ENCODE peak calls at places on chromosome X, in ten cellular contexts. R is fibroblast of the aortic adventitia, I is heart right ventricle, B is ovary, L is PC-3, F is heart left ventricle, K is left ventricle myocardium inferior, N is pancreas, V is K562, P is left lung. S is an unnamed sample.

GRCh38 chrX:3161686-3162085 is 120.4 kb downstream of the ARSF start:
- DNase-seq in V (no peak), K (no peak), L (no peak), I (no peak), B (no peak), R (peak), F (no peak), N (no peak), P (no peak), S (no peak)

GRCh38 chrX:11393949-11394654 is 100.9 kb downstream of the AMELX start:
- DNase-seq in I (no peak), V (no peak), K (no peak), R (no peak), F (no peak), B (no peak), P (no peak), L (no peak), N (no peak), S (no peak)

GRCh38 chrX:17465201-17465600 is 90.2 kb downstream of the NHS start:
- DNase-seq in R (no peak), I (no peak), N (no peak), K (no peak), F (no peak), L (no peak), V (no peak), P (no peak), B (no peak), S (no peak)

GRCh38 chrX:7147431-7147977 is at the start of gene STS:
- DNase-seq in L (no peak), V (no peak), P (peak), K (peak), B (peak), F (peak), N (peak), R (peak), I (peak), S (no peak)

GRCh38 chrX:135513140-135513535 is 7.3 kb upstream of the INTS6L start:
- DNase-seq in V (no peak), L (no peak), K (no peak), N (no peak), R (no peak), B (no peak), I (no peak), F (no peak), P (no peak), S (no peak)

GRCh38 chrX:23749576-23749975 is 6.5 kb upstream of the ACOT9 start:
- DNase-seq in V (no peak), N (no peak), L (no peak), B (no peak), K (no peak), F (no peak), I (no peak), P (no peak), R (no peak), S (no peak)

GRCh38 chrX:42087960-42088359 is 164.6 kb upstream of the CASK start:
- DNase-seq in V (no peak), R (no peak), P (no peak), I (no peak), K (no peak), F (no peak), N (no peak), L (no peak), B (no peak), S (no peak)

GRCh38 chrX:119684916-119685224 is 8.1 kb downstream of the SEPTIN6 start:
- DNase-seq in V (no peak), R (no peak), L (no peak), N (no peak), K (no peak), P (no peak), F (no peak), I (no peak), B (no peak), S (no peak)

GRCh38 chrX:11351375-11352295 is 58.4 kb downstream of the AMELX start:
- DNase-seq in P (no peak), R (peak), B (peak), L (no peak), I (peak), F (peak), V (no peak), N (peak), K (peak), S (peak)

GRCh38 chrX:133389975-133390374 is 25.3 kb downstream of the GPC4 start:
- DNase-seq in B (no peak), P (no peak), I (no peak), R (no peak), V (no peak), K (no peak), L (no peak), N (no peak), F (no peak), S (no peak)

GRCh38 chrX:74249963-74250362 is 54.0 kb upstream of the ZCCHC13 start:
- DNase-seq in N (no peak), V (peak), P (no peak), R (no peak), L (no peak), B (no peak), F (no peak), K (no peak), I (no peak), S (no peak)

DNA sequence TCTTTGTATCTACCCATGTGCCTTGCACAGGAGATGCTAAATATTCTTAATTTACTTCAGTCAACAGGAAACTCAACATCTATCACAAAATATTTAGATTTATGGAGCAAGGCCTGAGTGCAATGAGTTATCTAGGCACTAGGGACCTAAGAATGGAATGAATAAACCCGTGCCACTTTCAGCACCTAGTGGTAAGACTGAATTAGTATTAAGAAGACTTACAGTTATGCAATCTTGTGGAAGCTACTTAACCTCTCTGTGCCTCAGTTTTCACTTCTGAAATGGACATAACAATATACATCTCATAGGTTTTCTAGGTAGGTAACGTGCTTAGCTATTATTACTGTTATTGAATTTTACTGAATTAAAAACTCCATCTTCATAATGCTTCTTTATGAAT is 144.6 kb upstream of the MAP3K15 start:
- DNase-seq in R (no peak), P (no peak), F (no peak), V (no peak), K (no peak), B (no peak), L (no peak), I (no peak), N (no peak), S (no peak)
- TF ChIP-seq CTCF in R (peak), P (no peak), F (no peak), V (peak), K (no peak), B (no peak), L (peak), I (no peak), N (no peak), S (no peak)

DNA sequence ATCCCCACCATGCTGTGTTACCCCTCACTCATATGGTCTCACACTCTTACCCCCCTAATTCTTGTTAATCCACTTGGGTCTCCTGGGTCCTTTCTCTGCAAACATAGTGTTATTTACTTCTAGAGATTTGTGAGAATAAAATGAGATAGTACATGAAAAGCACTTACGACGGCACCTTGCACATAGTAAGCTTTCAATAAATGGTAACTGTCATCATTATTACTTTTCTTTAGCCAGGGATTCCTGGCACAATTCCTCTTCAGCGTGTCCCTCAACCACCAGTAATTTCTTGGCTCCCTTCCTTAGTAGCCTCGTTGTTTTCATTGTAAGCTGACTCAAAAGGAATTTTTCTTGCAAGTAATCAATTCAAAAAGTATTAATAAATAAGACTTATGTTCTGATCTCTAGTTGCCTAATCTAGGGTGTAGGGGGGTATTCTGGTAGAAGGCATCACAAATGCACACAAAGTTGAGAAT is 30.1 kb upstream of the RBMX start:
- DNase-seq in V (no peak), F (no peak), P (no peak), N (no peak), L (peak), B (no peak), K (no peak), R (peak), I (no peak), S (no peak)
- H3K4me3 ChIP-seq in V (peak), F (no peak), P (no peak), N (no peak), L (peak), B (peak), K (peak), R (peak), I (peak), S (peak)

DNA sequence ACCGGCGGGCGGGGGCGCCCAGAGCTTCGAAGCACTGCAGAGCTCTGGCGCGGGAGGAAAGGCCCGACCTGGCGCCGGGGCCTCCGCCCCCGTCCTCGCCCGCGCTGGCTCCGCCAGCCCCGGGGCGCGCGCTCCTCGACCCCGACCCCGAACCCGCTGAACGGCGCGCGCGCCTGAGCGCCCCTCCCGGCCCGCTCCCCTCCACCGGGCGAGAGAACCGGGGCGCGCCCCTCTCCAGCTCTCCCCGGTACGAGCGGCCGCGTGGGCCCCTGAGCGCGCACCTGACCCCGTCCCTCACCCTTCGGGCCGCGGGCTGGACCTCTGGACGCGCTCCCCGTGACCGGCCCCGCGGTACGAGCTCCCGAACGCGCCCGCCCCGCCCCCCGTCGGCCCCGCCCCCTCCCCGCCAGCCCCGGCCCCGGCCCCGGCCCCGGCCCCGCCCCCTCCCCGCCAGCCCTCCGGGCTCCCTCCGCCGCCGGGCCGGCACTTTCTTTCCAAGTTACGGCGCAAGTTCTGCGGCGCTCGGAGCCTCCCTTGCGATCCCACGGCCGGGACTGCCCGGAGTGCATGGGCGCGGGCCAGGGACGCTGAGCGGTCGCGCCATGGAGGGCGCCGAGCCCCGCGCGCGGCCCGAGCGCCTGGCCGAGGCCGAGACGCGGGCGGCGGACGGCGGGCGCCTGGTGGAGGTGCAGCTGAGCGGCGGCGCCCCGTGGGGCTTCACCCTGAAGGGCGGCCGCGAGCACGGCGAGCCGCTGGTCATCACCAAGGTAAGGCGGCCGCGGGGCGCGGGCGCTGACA is at the start of gene SHROOM2:
- DNase-seq in R (no peak), P (peak), I (no peak), L (peak), N (peak), B (peak), K (no peak), V (peak), F (no peak), S (no peak)
- TF ChIP-seq CTCF in R (no peak), P (no peak), I (no peak), L (no peak), N (no peak), B (no peak), K (no peak), V (no peak), F (no peak), S (no peak)

GRCh38 chrX:153746359-153746758 is 17.7 kb upstream of the PLXNB3 start:
- DNase-seq in P (no peak), F (no peak), K (no peak), L (no peak), N (no peak), R (no peak), V (no peak), I (no peak), B (no peak), S (no peak)

GRCh38 chrX:153739754-153740486 is 15.3 kb downstream of the ABCD1 start:
- DNase-seq in I (no peak), P (no peak), K (no peak), R (no peak), B (no peak), F (no peak), V (no peak), N (no peak), L (no peak), S (no peak)

GRCh38 chrX:153740631-153741222 is 16.1 kb downstream of the ABCD1 start:
- DNase-seq in P (no peak), I (no peak), B (no peak), V (no peak), K (no peak), L (no peak), R (no peak), N (no peak), F (no peak), S (no peak)

GRCh38 chrX:153741446-153741845 is 16.8 kb downstream of the ABCD1 start:
- DNase-seq in K (no peak), N (no peak), P (no peak), R (no peak), L (no peak), B (no peak), V (no peak), I (no peak), F (no peak), S (no peak)

DNA sequence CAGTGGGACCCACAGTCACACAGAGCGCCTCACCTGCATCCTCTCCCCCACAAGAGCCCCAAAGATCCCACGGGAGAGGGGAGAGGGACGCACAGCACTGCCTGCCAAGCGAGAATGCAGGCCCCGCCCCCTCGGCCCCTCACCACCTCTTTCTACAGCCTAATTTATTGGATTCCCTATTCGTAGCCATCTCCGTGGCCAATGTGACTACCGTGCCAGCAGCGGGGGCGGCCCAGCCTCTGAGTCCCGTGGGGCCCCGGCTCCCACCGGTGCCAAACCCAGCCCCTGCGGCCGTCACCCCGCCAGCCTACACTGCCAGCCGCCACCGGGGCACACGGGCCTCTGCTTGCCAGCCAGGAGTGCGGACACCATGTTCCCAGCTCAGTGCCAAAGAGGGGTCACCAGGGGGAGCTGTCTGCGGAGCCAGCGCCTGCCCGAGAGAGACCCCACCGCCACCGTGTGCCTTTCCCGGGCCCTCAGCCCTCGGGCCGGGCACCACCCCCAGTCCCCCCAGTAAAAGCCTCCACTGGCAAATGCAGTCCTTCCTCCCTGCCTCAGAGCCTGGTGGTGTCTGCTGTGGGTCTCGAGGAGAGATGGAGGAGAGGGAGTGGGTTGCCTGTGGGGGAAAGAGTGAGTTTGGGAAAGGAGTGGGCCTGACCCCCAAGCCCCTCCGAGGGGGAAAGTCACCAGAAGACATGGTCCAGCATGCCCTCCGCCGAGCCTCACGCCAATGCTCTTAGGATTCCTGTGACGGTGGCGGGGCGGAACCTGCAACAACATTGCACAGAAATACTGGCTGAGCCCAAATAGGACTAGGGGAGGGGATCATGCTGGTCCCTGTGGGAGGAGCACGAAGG is 19.6 kb upstream of the PLXNB3 start:
- DNase-seq in B (no peak), P (peak), V (no peak), I (no peak), K (no peak), N (peak), R (no peak), F (no peak), L (peak), S (no peak)
- H3K4me3 ChIP-seq in B (no peak), P (no peak), V (peak), I (no peak), K (peak), N (no peak), R (no peak), F (no peak), L (no peak), S (no peak)

GRCh38 chrX:110213183-110213582 is 104.7 kb downstream of the AMMECR1 start:
- DNase-seq in P (no peak), F (no peak), B (no peak), I (no peak), K (no peak), V (no peak), R (no peak), N (no peak), L (no peak), S (no peak)

GRCh38 chrX:110210417-110211139 is 107.3 kb downstream of the AMMECR1 start:
- DNase-seq in F (no peak), N (no peak), P (no peak), L (peak), B (no peak), V (no peak), R (peak), K (no peak), I (no peak), S (peak)

GRCh38 chrX:110214684-110215083 is 103.2 kb downstream of the AMMECR1 start:
- DNase-seq in V (no peak), I (no peak), P (no peak), N (no peak), L (no peak), K (no peak), B (no peak), R (no peak), F (no peak), S (no peak)

GRCh38 chrX:110211340-110211739 is 106.5 kb downstream of the AMMECR1 start:
- DNase-seq in L (no peak), V (no peak), R (no peak), I (no peak), N (no peak), B (no peak), F (no peak), K (no peak), P (no peak), S (no peak)

GRCh38 chrX:110212299-110212698 is 105.6 kb downstream of the AMMECR1 start:
- DNase-seq in V (no peak), R (no peak), K (no peak), I (no peak), F (no peak), N (no peak), B (no peak), P (no peak), L (peak), S (no peak)
- TF ChIP-seq CTCF in V (no peak), R (peak), K (no peak), I (no peak), F (no peak), N (no peak), B (no peak), P (no peak), L (peak), S (peak)